ENCODE peak calls at places on chromosomes 3 and 15, in nine cellular contexts. C is sigmoid colon, N is fibroblast of lung, U is body of pancreas, B is right lobe of liver, R is brain microvascular endothelial cell, A is transverse colon, V is mesendoderm, E is heart left ventricle. L is an unnamed sample.

GRCh38 chr3:180036678-180037455 is at the start of gene PEX5L:
- DNase-seq in C (no peak), N (peak; percentile 61), U (peak; percentile 83), B (peak; percentile 40), R (peak; percentile 30), A (no peak), V (peak; percentile 87), E (peak; percentile 41), L (peak; percentile 80)

GRCh38 chr3:54712539-54712938 is 215.3 kb downstream of the LRTM1 start:
- DNase-seq in C (no peak), N (peak; percentile 16), U (no peak), B (no peak), R (no peak), A (no peak), V (no peak), E (no peak), L (no peak)

GRCh38 chr15:77384589-77385359 is 35.1 kb downstream of the PEAK1 start:
- DNase-seq in C (no peak), N (no peak), U (no peak), B (no peak), R (no peak), A (no peak), V (no peak), E (no peak), L (no peak)

GRCh38 chr3:42036483-42036823 is 54.7 kb upstream of the TRAK1 start:
- DNase-seq in C (peak; percentile 77), N (peak; percentile 96), U (peak; percentile 30), B (no peak), R (peak; percentile 92), A (no peak), V (peak; percentile 91), E (no peak), L (peak; percentile 82)

GRCh38 chr3:57659004-57659672 is 33.7 kb downstream of the DENND6A start:
- DNase-seq in C (no peak), N (no peak), U (no peak), B (no peak), R (no peak), A (no peak), V (no peak), E (no peak), L (no peak)

GRCh38 chr15:101315736-101316135 is 20.7 kb upstream of the SNRPA1 start:
- DNase-seq in C (no peak), N (no peak), U (peak; percentile 2), B (no peak), R (no peak), A (no peak), V (no peak), E (no peak), L (no peak)

GRCh38 chr15:75577401-75578205 is 1.5 kb downstream of the PTPN9 start:
- DNase-seq in C (peak; percentile 66), N (peak; percentile 26), U (no peak), B (no peak), R (no peak), A (no peak), V (no peak), E (no peak), L (no peak)

GRCh38 chr3:182327196-182327681 is 466.1 kb upstream of the ATP11B start:
- DNase-seq in C (no peak), N (peak; percentile 95), U (no peak), B (no peak), R (no peak), A (no peak), V (no peak), E (no peak), L (no peak)

GRCh38 chr3:185823280-185824044 is 1.4 kb downstream of the IGF2BP2 start:
- DNase-seq in C (peak; percentile 69), N (peak; percentile 62), U (peak; percentile 63), B (peak; percentile 52), R (no peak), A (peak; percentile 53), V (peak; percentile 60), E (peak; percentile 51), L (peak; percentile 79)

GRCh38 chr3:129663045-129663446 is 56.6 kb upstream of the PLXND1 start:
- DNase-seq in C (no peak), N (peak; percentile 52), U (no peak), B (no peak), R (no peak), A (no peak), V (peak; percentile 96), E (no peak), L (peak; percentile 12)

GRCh38 chr3:42693530-42693930 is 8.2 kb downstream of the KLHL40 start:
- DNase-seq in C (peak; percentile 13), N (no peak), U (no peak), B (no peak), R (no peak), A (no peak), V (no peak), E (no peak), L (no peak)

GRCh38 chr3:56926513-56927282 is 124.9 kb upstream of the ARHGEF3 start:
- DNase-seq in C (no peak), N (peak; percentile 86), U (no peak), B (no peak), R (peak; percentile 77), A (no peak), V (no peak), E (no peak), L (peak; percentile 37)

GRCh38 chr3:31562525-31562924 is 29.8 kb downstream of the STT3B start:
- DNase-seq in C (no peak), N (no peak), U (no peak), B (peak; percentile 36), R (no peak), A (peak; percentile 25), V (peak; percentile 90), E (no peak), L (no peak)

GRCh38 chr3:11567516-11568467 is 75.9 kb downstream of the VGLL4 start:
- DNase-seq in C (no peak), N (peak; percentile 90), U (no peak), B (peak; percentile 32), R (peak; percentile 79), A (no peak), V (no peak), E (no peak), L (no peak)
- H3K36me3 ChIP-seq in C (peaks cover 18% of the 10 kb centered on the region), N (peaks cover 17% of the 10 kb centered on the region), U (no peaks in the 10 kb centered on the region), B (no peaks in the 10 kb centered on the region), R (peaks cover 41% of the 10 kb centered on the region), A (peaks cover 7% of the 10 kb centered on the region), V (no peaks in the 10 kb centered on the region), E (peaks cover 7% of the 10 kb centered on the region), L (no peaks in the 10 kb centered on the region)

GRCh38 chr15:90946941-90947576 is 7.6 kb upstream of the RCCD1 start:
- DNase-seq in C (no peak), N (no peak), U (no peak), B (no peak), R (no peak), A (no peak), V (no peak), E (no peak), L (no peak)

GRCh38 chr15:90941038-90941437 is 6.0 kb downstream of the UNC45A start:
- DNase-seq in C (no peak), N (no peak), U (no peak), B (no peak), R (no peak), A (no peak), V (no peak), E (no peak), L (no peak)

GRCh38 chr15:90939756-90940155 is 4.7 kb downstream of the UNC45A start:
- DNase-seq in C (no peak), N (no peak), U (no peak), B (no peak), R (no peak), A (no peak), V (no peak), E (no peak), L (no peak)

GRCh38 chr15:90946538-90946937 is 8.1 kb upstream of the RCCD1 start:
- DNase-seq in C (no peak), N (no peak), U (no peak), B (no peak), R (no peak), A (no peak), V (no peak), E (no peak), L (no peak)

DNA sequence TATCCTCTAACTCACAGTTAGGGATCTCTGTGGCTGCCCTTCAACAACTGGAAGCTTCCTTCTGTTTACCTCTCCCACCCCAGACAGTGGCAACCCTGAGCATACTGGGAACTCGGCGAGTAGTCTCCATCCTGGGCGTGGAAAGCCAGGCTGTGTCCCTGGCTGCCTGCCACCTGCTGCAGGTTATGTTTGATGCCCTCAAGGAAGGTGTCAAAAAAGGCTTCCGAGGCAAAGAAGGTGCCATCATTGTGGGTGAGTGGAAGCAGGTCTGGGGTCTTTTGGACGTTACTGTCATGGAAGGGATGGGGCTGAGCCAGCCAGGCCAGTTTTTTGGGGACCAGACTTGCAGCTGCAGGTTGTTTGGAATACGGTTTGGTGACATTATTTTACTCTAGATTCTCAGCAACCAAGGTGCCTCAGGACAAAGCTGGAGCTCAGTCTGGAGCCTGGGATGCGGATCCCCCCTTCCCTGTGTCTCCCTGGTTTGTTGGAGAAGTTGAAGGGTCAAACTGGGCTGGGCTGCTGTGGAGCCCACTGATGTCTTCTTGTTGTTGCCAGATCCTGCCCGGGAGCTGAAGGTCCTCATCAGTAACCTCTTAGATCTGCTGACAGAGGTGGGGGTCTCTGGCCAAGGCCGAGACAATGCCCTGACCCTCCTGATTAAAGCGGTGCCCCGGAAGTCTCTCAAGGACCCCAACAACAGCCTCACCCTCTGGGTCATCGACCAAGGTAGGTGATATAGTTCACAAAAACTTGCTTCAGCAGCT is 7.5 kb downstream of the UNC45A start:
- DNase-seq in C (peak; percentile 40), N (no peak), U (no peak), B (no peak), R (no peak), A (no peak), V (no peak), E (no peak), L (no peak)
- H3K36me3 ChIP-seq in C (peaks cover 82% of the 10 kb centered on the region), N (peaks cover 35% of the 10 kb centered on the region), U (peaks cover 25% of the 10 kb centered on the region), B (no peaks in the 10 kb centered on the region), R (peaks cover 82% of the 10 kb centered on the region), A (peaks cover 62% of the 10 kb centered on the region), V (peaks cover 24% of the 10 kb centered on the region), E (peaks cover 92% of the 10 kb centered on the region), L (no peaks in the 10 kb centered on the region)

DNA sequence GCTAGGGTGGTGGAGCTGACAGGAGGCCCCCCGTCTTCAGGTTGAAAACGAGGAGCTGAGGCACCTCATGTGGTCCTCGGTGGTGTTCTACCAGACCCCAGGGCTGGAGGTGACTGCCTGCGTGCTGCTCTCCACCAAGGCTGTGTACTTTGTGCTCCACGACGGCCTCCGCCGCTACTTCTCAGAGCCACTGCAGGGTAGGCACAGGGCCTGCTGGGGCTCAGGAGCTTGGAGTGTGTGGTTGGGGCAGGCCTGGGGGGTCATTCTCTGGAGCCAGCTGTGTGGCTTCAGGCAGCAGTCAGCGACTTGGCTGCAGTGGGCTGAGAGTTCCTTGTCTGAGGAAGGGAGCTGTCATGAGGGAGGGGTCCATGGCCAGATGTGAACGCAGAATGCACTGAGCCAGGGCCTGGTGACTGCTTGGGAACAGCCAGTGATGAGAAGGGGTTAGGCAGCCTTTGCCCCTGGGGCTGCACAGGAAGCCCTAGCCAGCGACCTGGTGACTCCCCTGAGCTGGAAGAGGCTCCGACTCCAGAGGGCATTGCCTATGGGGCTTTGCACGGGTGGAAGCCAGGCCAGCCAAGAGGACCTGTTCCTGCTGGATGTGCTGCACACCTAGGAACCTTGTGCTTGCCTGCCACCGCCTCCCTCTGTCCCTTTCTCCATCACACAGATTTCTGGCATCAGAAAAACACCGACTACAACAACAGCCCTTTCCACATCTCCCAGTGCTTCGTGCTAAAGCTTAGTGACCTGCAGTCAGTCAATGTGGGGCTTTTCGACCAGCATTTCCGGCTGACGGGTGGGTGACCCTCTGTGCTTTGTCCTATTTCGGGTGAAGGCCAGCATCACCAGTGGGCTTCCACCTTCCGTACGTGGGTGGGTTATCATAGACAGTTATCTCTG is 4.9 kb upstream of the STAB1 start:
- DNase-seq in C (no peak), N (no peak), U (no peak), B (no peak), R (no peak), A (no peak), V (no peak), E (no peak), L (no peak)
- H3K36me3 ChIP-seq in C (peaks cover 79% of the 10 kb centered on the region), N (peaks cover 52% of the 10 kb centered on the region), U (no peaks in the 10 kb centered on the region), B (no peaks in the 10 kb centered on the region), R (peaks cover 61% of the 10 kb centered on the region), A (peaks cover 41% of the 10 kb centered on the region), V (peaks cover 13% of the 10 kb centered on the region), E (peaks cover 76% of the 10 kb centered on the region), L (no peaks in the 10 kb centered on the region)

GRCh38 chr15:41821831-41822230 is 6.1 kb upstream of the JMJD7 start:
- DNase-seq in C (no peak), N (no peak), U (no peak), B (no peak), R (no peak), A (no peak), V (no peak), E (no peak), L (no peak)
- H3K36me3 ChIP-seq in C (peaks cover 75% of the 10 kb centered on the region), N (peaks cover 30% of the 10 kb centered on the region), U (no peaks in the 10 kb centered on the region), B (no peaks in the 10 kb centered on the region), R (peaks cover 76% of the 10 kb centered on the region), A (peaks cover 13% of the 10 kb centered on the region), V (no peaks in the 10 kb centered on the region), E (peaks cover 73% of the 10 kb centered on the region), L (no peaks in the 10 kb centered on the region)

L was measured in hepatocyte.